ENCODE peak calls at places on chromosomes 2 and 18, in eight cellular contexts. L is thoracic aorta, W is IMR-90, X is BJ, N is MM.1S, K is transverse colon, F is cardiac muscle cell, O is PC-9. R is an unnamed sample.

GRCh38 chr2:84970956-84971798 is at the start of gene KCMF1:
- DNase-seq in L (peak), W (peak), X (no peak), N (peak), K (peak), F (peak), O (peak), R (peak)

GRCh38 chr2:26349690-26350089 is 3.1 kb upstream of the ADGRF3 start:
- DNase-seq in L (no peak), W (no peak), X (no peak), N (no peak), K (no peak), F (no peak), O (no peak), R (no peak)

GRCh38 chr2:27715318-27716165 is 51.9 kb downstream of the SLC4A1AP start:
- DNase-seq in L (no peak), W (peak), X (no peak), N (peak), K (no peak), F (peak), O (peak), R (peak)

GRCh38 chr2:109171444-109172334 is 42.7 kb downstream of the SH3RF3 start:
- DNase-seq in L (peak), W (peak), X (peak), N (no peak), K (peak), F (peak), O (no peak), R (no peak)

GRCh38 chr2:107936427-107937359 is 49.6 kb upstream of the SLC5A7 start:
- DNase-seq in L (no peak), W (no peak), X (no peak), N (peak), K (no peak), F (peak), O (peak), R (no peak)

GRCh38 chr2:21317131-21317530 is 193.4 kb downstream of the TDRD15 start:
- DNase-seq in L (peak), W (peak), X (no peak), N (peak), K (peak), F (peak), O (peak), R (peak)

GRCh38 chr2:143125647-143126046 is 3.6 kb upstream of the ARHGAP15 start:
- DNase-seq in L (no peak), W (no peak), X (no peak), N (no peak), K (no peak), F (no peak), O (no peak), R (no peak)

GRCh38 chr2:199946836-199947235 is 8.5 kb downstream of the TYW5 start:
- DNase-seq in L (no peak), W (no peak), X (peak), N (no peak), K (no peak), F (no peak), O (no peak), R (no peak)

GRCh38 chr2:240821429-240821778 is 1.4 kb upstream of the KIF1A start:
- DNase-seq in L (no peak), W (no peak), X (no peak), N (no peak), K (no peak), F (no peak), O (no peak), R (no peak)

GRCh38 chr18:23144628-23145027 is 9.3 kb downstream of the CABLES1 start:
- DNase-seq in L (no peak), W (no peak), X (no peak), N (no peak), K (no peak), F (no peak), O (no peak), R (no peak)

GRCh38 chr2:232350804-232351685 is 27.5 kb upstream of the ALPP start:
- DNase-seq in L (no peak), W (no peak), X (no peak), N (no peak), K (no peak), F (no peak), O (no peak), R (no peak)

GRCh38 chr2:235854276-235854675 is 313.9 kb downstream of the GBX2 start:
- DNase-seq in L (no peak), W (no peak), X (no peak), N (no peak), K (no peak), F (no peak), O (no peak), R (no peak)

GRCh38 chr2:146481629-146482028 is 1363.2 kb upstream of the ACVR2A start:
- DNase-seq in L (no peak), W (peak), X (no peak), N (no peak), K (no peak), F (peak), O (no peak), R (no peak)

GRCh38 chr2:196836440-196836839 is 27.3 kb upstream of the C2orf66 start:
- DNase-seq in L (no peak), W (peak), X (peak), N (no peak), K (no peak), F (peak), O (no peak), R (no peak)

DNA sequence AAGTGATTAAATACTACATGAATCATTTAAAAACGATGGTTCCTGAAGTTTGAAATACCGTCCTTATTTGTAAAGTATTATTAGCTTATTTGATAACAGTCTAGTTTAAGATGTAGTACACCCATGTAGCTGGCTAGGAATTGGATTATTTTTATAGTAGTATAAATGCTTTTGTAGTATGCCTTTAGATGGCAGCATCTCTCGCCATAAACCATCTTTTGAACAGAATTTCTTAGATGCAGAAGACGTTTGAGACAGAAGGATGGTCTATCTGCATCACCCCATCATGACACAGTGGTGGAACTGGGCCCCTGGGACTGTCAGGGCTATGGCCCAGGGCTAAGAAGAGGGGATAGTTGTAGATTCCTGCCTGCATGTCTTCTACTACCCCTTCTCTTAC is 152.7 kb downstream of the WDSUB1 start:
- DNase-seq in L (no peak), W (peak), X (no peak), N (no peak), K (no peak), F (peak), O (no peak), R (no peak)
- TF ChIP-seq CTCF in L (peak), W (peak), X (peak), N (no peak), K (no peak), F (no peak), O (no peak), R (no peak)

GRCh38 chr18:67510831-67511230 is 5.7 kb downstream of the DSEL start:
- DNase-seq in L (no peak), W (peak), X (no peak), N (no peak), K (no peak), F (no peak), O (no peak), R (no peak)

GRCh38 chr18:67514465-67514864 is 2.1 kb downstream of the DSEL start:
- DNase-seq in L (no peak), W (peak), X (no peak), N (no peak), K (no peak), F (no peak), O (no peak), R (no peak)

GRCh38 chr18:67514901-67515540 is 1.5 kb downstream of the DSEL start:
- DNase-seq in L (no peak), W (peak), X (no peak), N (no peak), K (no peak), F (no peak), O (no peak), R (no peak)

GRCh38 chr18:67511840-67512239 is 4.7 kb downstream of the DSEL start:
- DNase-seq in L (no peak), W (no peak), X (no peak), N (no peak), K (no peak), F (no peak), O (no peak), R (no peak)

GRCh38 chr18:67513285-67513684 is 3.2 kb downstream of the DSEL start:
- DNase-seq in L (no peak), W (no peak), X (no peak), N (peak), K (no peak), F (no peak), O (no peak), R (no peak)
- TF ChIP-seq CTCF in L (no peak), W (no peak), X (no peak), N (no peak), K (no peak), F (no peak), O (no peak), R (peak)

DNA sequence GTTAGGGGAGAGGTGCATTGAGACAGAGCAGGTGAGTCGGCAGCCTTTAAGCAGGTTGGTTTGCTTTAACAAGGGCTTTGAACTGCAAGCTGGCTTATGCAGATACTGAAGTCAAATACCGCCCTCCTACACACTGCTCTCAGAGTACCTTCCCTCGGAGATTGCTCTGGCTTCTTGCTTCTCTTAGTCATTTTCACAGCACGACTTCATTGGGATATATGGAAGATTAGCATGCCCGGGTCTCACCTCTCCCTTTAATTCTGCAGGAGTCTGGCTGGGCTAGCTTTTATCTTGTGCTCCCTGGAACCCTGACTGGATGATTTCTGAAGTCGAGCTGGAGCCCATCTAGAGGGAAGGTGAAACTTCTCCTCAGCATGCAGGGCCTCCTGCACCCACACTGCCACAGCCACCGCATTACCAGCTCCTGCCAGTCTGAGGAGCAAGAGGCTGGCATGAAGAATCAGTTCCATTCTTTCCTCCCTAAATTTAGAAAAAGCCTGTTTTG is 395.5 kb upstream of the HNRNPA3 start:
- DNase-seq in L (no peak), W (no peak), X (no peak), N (no peak), K (no peak), F (no peak), O (no peak), R (no peak)
- TF ChIP-seq CTCF in L (no peak), W (no peak), X (no peak), N (peak), K (no peak), F (no peak), O (no peak), R (no peak)

DNA sequence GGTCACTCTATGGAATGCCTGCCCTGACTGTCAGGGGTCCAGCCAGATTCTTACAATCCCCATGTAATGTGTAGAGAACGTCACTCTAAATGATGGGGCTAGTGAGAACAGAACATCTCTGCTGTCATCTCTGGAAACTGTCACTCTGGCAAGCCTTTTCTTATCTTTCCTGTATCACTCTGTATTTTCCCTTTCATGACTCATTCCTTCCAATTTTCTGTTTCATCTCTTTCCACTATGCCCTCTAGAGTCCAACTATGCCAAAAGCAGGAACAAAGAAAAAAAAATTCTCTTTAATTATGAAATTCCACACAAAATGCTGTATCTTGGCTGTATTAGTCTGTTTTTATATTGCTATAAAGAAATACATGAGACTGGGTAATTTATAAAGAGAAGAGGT is 608.8 kb downstream of the ADCYAP1 start:
- DNase-seq in L (no peak), W (no peak), X (no peak), N (no peak), K (no peak), F (peak), O (no peak), R (no peak)
- TF ChIP-seq CTCF in L (no peak), W (no peak), X (no peak), N (no peak), K (no peak), F (peak), O (peak), R (no peak)

DNA sequence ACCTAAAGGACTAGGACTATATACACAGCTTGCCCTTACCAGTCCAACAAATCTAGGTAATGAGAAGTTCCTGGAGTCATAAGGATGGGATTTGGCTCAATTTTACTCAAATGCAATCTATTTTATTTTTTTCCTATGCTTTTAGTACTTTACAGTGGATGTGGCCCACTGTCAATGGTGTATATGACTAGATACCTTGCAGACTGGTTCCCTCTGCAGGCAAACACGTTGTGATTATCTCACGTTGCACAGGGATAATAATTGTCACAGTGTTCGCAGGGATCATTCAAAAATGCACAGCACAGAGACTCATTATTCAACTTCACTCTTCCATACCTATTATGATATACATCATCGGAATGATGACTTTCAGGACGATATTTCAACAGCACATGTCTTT is 359.7 kb downstream of the MBD2 start:
- DNase-seq in L (no peak), W (no peak), X (no peak), N (no peak), K (no peak), F (peak), O (no peak), R (no peak)
- TF ChIP-seq CTCF in L (no peak), W (no peak), X (no peak), N (no peak), K (no peak), F (no peak), O (no peak), R (no peak)

GRCh38 chr2:1147873-1148612 is 197.4 kb downstream of the SNTG2 start:
- DNase-seq in L (no peak), W (no peak), X (no peak), N (no peak), K (no peak), F (no peak), O (no peak), R (no peak)
- TF ChIP-seq CTCF in L (no peak), W (no peak), X (no peak), N (no peak), K (no peak), F (no peak), O (no peak), R (no peak)

GRCh38 chr2:135043345-135043744 is 3.9 kb downstream of the MAP3K19 start:
- DNase-seq in L (no peak), W (no peak), X (no peak), N (no peak), K (no peak), F (peak), O (no peak), R (no peak)
- TF ChIP-seq CTCF in L (peak), W (peak), X (peak), N (peak), K (peak), F (peak), O (peak), R (peak)

GRCh38 chr18:61896118-61896517 is 3.3 kb upstream of the RNF152 start:
- DNase-seq in L (no peak), W (no peak), X (no peak), N (no peak), K (no peak), F (no peak), O (no peak), R (no peak)
- TF ChIP-seq CTCF in L (no peak), W (no peak), X (no peak), N (no peak), K (no peak), F (no peak), O (no peak), R (no peak)

GRCh38 chr18:9334351-9335254 is at the start of gene TWSG1:
- DNase-seq in L (peak), W (peak), X (peak), N (peak), K (peak), F (peak), O (peak), R (peak)
- TF ChIP-seq CTCF in L (peak), W (peak), X (peak), N (peak), K (peak), F (peak), O (peak), R (peak)